ENCODE peak calls at places on chromosomes 12 and 14, in nine cellular contexts. One of them, this sample, is unnamed.
A peak's percentile ranks its signal among the peaks of the same experiment; 100 is the strongest.

GRCh38 chr14:33569844-33570716 is 380.8 kb downstream of the EGLN3 start:
- DNase-seq in psoas muscle: no peak
- DNase-seq in neural crest cell: no peak
- DNase-seq in cardiac muscle cell: no peak
- DNase-seq in tibial nerve: no peak
- DNase-seq in left lung: no peak
- DNase-seq in body of pancreas: no peak
- DNase-seq in fibroblast of the aortic adventitia: peak; percentile 53
- DNase-seq in ascending aorta: no peak
- DNase-seq in this sample: no peak

GRCh38 chr14:81710232-81710845 is 176.7 kb upstream of the SEL1L start:
- DNase-seq in psoas muscle: no peak
- DNase-seq in neural crest cell: peak; percentile 40
- DNase-seq in cardiac muscle cell: peak; percentile 62
- DNase-seq in tibial nerve: no peak
- DNase-seq in left lung: no peak
- DNase-seq in body of pancreas: peak; percentile 22
- DNase-seq in fibroblast of the aortic adventitia: peak; percentile 4
- DNase-seq in ascending aorta: no peak
- DNase-seq in this sample: no peak

GRCh38 chr12:92304335-92305066 is 158.9 kb upstream of the BTG1 start:
- DNase-seq in psoas muscle: no peak
- DNase-seq in neural crest cell: no peak
- DNase-seq in cardiac muscle cell: no peak
- DNase-seq in tibial nerve: no peak
- DNase-seq in left lung: no peak
- DNase-seq in body of pancreas: no peak
- DNase-seq in fibroblast of the aortic adventitia: no peak
- DNase-seq in ascending aorta: no peak
- DNase-seq in this sample: no peak

GRCh38 chr12:49301759-49302158 is 6.8 kb downstream of the PRPH start:
- DNase-seq in psoas muscle: no peak
- DNase-seq in neural crest cell: no peak
- DNase-seq in cardiac muscle cell: no peak
- DNase-seq in tibial nerve: no peak
- DNase-seq in left lung: no peak
- DNase-seq in body of pancreas: no peak
- DNase-seq in fibroblast of the aortic adventitia: no peak
- DNase-seq in ascending aorta: no peak
- DNase-seq in this sample: no peak

GRCh38 chr14:53888535-53889386 is 67.9 kb downstream of the BMP4 start:
- DNase-seq in psoas muscle: no peak
- DNase-seq in neural crest cell: no peak
- DNase-seq in cardiac muscle cell: no peak
- DNase-seq in tibial nerve: no peak
- DNase-seq in left lung: no peak
- DNase-seq in body of pancreas: no peak
- DNase-seq in fibroblast of the aortic adventitia: no peak
- DNase-seq in ascending aorta: no peak
- DNase-seq in this sample: no peak

GRCh38 chr12:120939523-120939922 is 35.4 kb upstream of the SPPL3 start:
- DNase-seq in psoas muscle: peak; percentile 57
- DNase-seq in neural crest cell: no peak
- DNase-seq in cardiac muscle cell: no peak
- DNase-seq in tibial nerve: no peak
- DNase-seq in left lung: no peak
- DNase-seq in body of pancreas: no peak
- DNase-seq in fibroblast of the aortic adventitia: no peak
- DNase-seq in ascending aorta: peak; percentile 50
- DNase-seq in this sample: no peak

GRCh38 chr12:54977155-54977554 is 7.4 kb downstream of the TESPA1 start:
- DNase-seq in psoas muscle: no peak
- DNase-seq in neural crest cell: no peak
- DNase-seq in cardiac muscle cell: no peak
- DNase-seq in tibial nerve: no peak
- DNase-seq in left lung: no peak
- DNase-seq in body of pancreas: no peak
- DNase-seq in fibroblast of the aortic adventitia: peak; percentile 44
- DNase-seq in ascending aorta: no peak
- DNase-seq in this sample: no peak

GRCh38 chr12:67691220-67691619 is 42.7 kb downstream of the DYRK2 start:
- DNase-seq in psoas muscle: no peak
- DNase-seq in neural crest cell: no peak
- DNase-seq in cardiac muscle cell: no peak
- DNase-seq in tibial nerve: no peak
- DNase-seq in left lung: no peak
- DNase-seq in body of pancreas: no peak
- DNase-seq in fibroblast of the aortic adventitia: no peak
- DNase-seq in ascending aorta: no peak
- DNase-seq in this sample: no peak

GRCh38 chr12:55736780-55737580 is 5.9 kb upstream of the GDF11 start:
- DNase-seq in psoas muscle: peak; percentile 78
- DNase-seq in neural crest cell: peak; percentile 56
- DNase-seq in cardiac muscle cell: peak; percentile 80
- DNase-seq in tibial nerve: no peak
- DNase-seq in left lung: peak; percentile 86
- DNase-seq in body of pancreas: peak; percentile 87
- DNase-seq in fibroblast of the aortic adventitia: peak; percentile 75
- DNase-seq in ascending aorta: no peak
- DNase-seq in this sample: no peak

GRCh38 chr12:20248646-20249045 is 119.7 kb upstream of the PDE3A start:
- DNase-seq in psoas muscle: no peak
- DNase-seq in neural crest cell: no peak
- DNase-seq in cardiac muscle cell: no peak
- DNase-seq in tibial nerve: no peak
- DNase-seq in left lung: no peak
- DNase-seq in body of pancreas: no peak
- DNase-seq in fibroblast of the aortic adventitia: no peak
- DNase-seq in ascending aorta: no peak
- DNase-seq in this sample: no peak

GRCh38 chr12:108691995-108692808 is 39.1 kb downstream of the CORO1C start:
- DNase-seq in psoas muscle: peak; percentile 55
- DNase-seq in neural crest cell: peak; percentile 17
- DNase-seq in cardiac muscle cell: peak; percentile 71
- DNase-seq in tibial nerve: no peak
- DNase-seq in left lung: no peak
- DNase-seq in body of pancreas: no peak
- DNase-seq in fibroblast of the aortic adventitia: no peak
- DNase-seq in ascending aorta: no peak
- DNase-seq in this sample: no peak

GRCh38 chr14:64910847-64911495 is 3.3 kb upstream of the CHURC1 start:
- DNase-seq in psoas muscle: no peak
- DNase-seq in neural crest cell: no peak
- DNase-seq in cardiac muscle cell: peak; percentile 39
- DNase-seq in tibial nerve: no peak
- DNase-seq in left lung: no peak
- DNase-seq in body of pancreas: no peak
- DNase-seq in fibroblast of the aortic adventitia: peak; percentile 59
- DNase-seq in ascending aorta: no peak
- DNase-seq in this sample: no peak
- TF ChIP-seq CTCF in psoas muscle: peak; percentile 40
- TF ChIP-seq CTCF in neural crest cell: peak; percentile 74
- TF ChIP-seq CTCF in cardiac muscle cell: peak; percentile 83
- TF ChIP-seq CTCF in tibial nerve: peak; percentile 12
- TF ChIP-seq CTCF in left lung: peak; percentile 20
- TF ChIP-seq CTCF in body of pancreas: peak; percentile 42
- TF ChIP-seq CTCF in fibroblast of the aortic adventitia: peak; percentile 84
- TF ChIP-seq CTCF in ascending aorta: no peak
- TF ChIP-seq CTCF in this sample: peak; percentile 83

GRCh38 chr12:58176296-58176869 is 235.0 kb downstream of the ATP23 start:
- DNase-seq in psoas muscle: no peak
- DNase-seq in neural crest cell: peak; percentile 53
- DNase-seq in cardiac muscle cell: peak; percentile 68
- DNase-seq in tibial nerve: no peak
- DNase-seq in left lung: no peak
- DNase-seq in body of pancreas: peak; percentile 40
- DNase-seq in fibroblast of the aortic adventitia: peak; percentile 5
- DNase-seq in ascending aorta: no peak
- DNase-seq in this sample: no peak
- TF ChIP-seq CTCF in psoas muscle: peak; percentile 31
- TF ChIP-seq CTCF in neural crest cell: peak; percentile 68
- TF ChIP-seq CTCF in cardiac muscle cell: peak; percentile 52
- TF ChIP-seq CTCF in tibial nerve: no peak
- TF ChIP-seq CTCF in left lung: peak; percentile 26
- TF ChIP-seq CTCF in body of pancreas: peak; percentile 30
- TF ChIP-seq CTCF in fibroblast of the aortic adventitia: peak; percentile 32
- TF ChIP-seq CTCF in ascending aorta: no peak
- TF ChIP-seq CTCF in this sample: peak; percentile 78

DNA sequence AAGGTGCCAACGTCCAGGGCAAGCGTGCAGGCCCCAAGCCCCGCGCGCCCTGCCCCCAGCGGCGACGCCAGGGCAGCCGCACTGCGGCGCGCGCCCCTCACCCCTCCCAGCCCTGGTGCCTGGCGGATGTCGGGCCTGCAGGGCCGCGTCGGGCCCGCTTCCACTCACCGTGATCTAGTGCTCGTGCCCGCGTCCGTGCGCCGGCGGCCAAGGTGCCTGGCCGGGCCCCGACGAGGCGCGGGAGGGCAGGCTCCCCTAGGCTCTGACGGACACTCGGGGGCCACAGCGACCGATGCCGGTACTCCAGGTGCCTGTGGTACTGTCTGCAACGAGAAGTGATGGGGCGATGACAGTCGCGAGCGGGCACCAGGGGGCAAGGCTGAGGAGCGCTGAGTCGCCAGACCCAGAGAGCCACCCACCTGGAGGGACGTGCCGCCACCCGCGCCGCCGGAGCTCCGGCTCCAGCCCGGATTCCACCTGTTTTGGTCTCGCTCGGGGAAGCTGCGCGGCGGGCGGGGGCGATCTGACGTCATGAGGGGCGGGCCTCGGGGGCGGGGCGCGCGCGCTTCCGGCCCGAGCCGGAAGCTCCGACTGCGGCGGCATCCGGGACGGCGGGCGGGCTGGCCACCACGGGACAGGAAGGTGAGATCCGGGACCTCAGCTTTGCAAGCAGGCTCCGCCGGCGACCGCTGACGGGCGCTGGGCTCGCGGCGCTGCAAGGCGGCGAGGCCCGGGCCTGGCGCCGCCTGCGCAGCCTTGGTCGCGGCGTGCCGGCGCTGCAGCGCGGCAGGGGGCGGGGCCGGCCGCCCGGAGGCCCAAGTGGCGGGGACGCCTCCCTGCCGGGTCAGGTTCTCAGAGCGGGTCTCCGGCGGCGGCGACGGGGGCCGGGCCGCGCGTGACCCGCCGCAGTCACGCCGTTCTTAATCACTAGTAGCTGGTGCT is at the start of the genes LYSET and MOAP1:
- DNase-seq in psoas muscle: peak; percentile 94
- DNase-seq in neural crest cell: peak; percentile 80
- DNase-seq in cardiac muscle cell: peak; percentile 92
- DNase-seq in tibial nerve: peak; percentile 73
- DNase-seq in left lung: peak; percentile 96
- DNase-seq in body of pancreas: peak; percentile 90
- DNase-seq in fibroblast of the aortic adventitia: peak; percentile 68
- DNase-seq in ascending aorta: peak; percentile 63
- DNase-seq in this sample: peak; percentile 94
- TF ChIP-seq CTCF in psoas muscle: no peak
- TF ChIP-seq CTCF in neural crest cell: peak; percentile 54
- TF ChIP-seq CTCF in cardiac muscle cell: peak; percentile 9
- TF ChIP-seq CTCF in tibial nerve: peak; percentile 55
- TF ChIP-seq CTCF in left lung: peak; percentile 13
- TF ChIP-seq CTCF in body of pancreas: peak; percentile 28
- TF ChIP-seq CTCF in fibroblast of the aortic adventitia: no peak
- TF ChIP-seq CTCF in ascending aorta: peak; percentile 41
- TF ChIP-seq CTCF in this sample: peak; percentile 61

GRCh38 chr12:130809791-130810190 is 29.3 kb downstream of the STX2 start:
- DNase-seq in psoas muscle: no peak
- DNase-seq in neural crest cell: no peak
- DNase-seq in cardiac muscle cell: no peak
- DNase-seq in tibial nerve: no peak
- DNase-seq in left lung: no peak
- DNase-seq in body of pancreas: no peak
- DNase-seq in fibroblast of the aortic adventitia: no peak
- DNase-seq in ascending aorta: no peak
- DNase-seq in this sample: no peak

GRCh38 chr12:130815028-130815741 is 23.9 kb downstream of the STX2 start:
- DNase-seq in psoas muscle: no peak
- DNase-seq in neural crest cell: no peak
- DNase-seq in cardiac muscle cell: peak; percentile 62
- DNase-seq in tibial nerve: no peak
- DNase-seq in left lung: no peak
- DNase-seq in body of pancreas: no peak
- DNase-seq in fibroblast of the aortic adventitia: no peak
- DNase-seq in ascending aorta: no peak
- DNase-seq in this sample: no peak

GRCh38 chr12:130816055-130816454 is 23.0 kb downstream of the STX2 start:
- DNase-seq in psoas muscle: no peak
- DNase-seq in neural crest cell: no peak
- DNase-seq in cardiac muscle cell: peak; percentile 15
- DNase-seq in tibial nerve: no peak
- DNase-seq in left lung: peak; percentile 65
- DNase-seq in body of pancreas: no peak
- DNase-seq in fibroblast of the aortic adventitia: no peak
- DNase-seq in ascending aorta: no peak
- DNase-seq in this sample: no peak

GRCh38 chr12:130813949-130814348 is 25.1 kb downstream of the STX2 start:
- DNase-seq in psoas muscle: no peak
- DNase-seq in neural crest cell: no peak
- DNase-seq in cardiac muscle cell: no peak
- DNase-seq in tibial nerve: no peak
- DNase-seq in left lung: no peak
- DNase-seq in body of pancreas: no peak
- DNase-seq in fibroblast of the aortic adventitia: no peak
- DNase-seq in ascending aorta: no peak
- DNase-seq in this sample: no peak

GRCh38 chr12:130813436-130813835 is 25.6 kb downstream of the STX2 start:
- DNase-seq in psoas muscle: no peak
- DNase-seq in neural crest cell: no peak
- DNase-seq in cardiac muscle cell: no peak
- DNase-seq in tibial nerve: no peak
- DNase-seq in left lung: no peak
- DNase-seq in body of pancreas: no peak
- DNase-seq in fibroblast of the aortic adventitia: no peak
- DNase-seq in ascending aorta: no peak
- DNase-seq in this sample: no peak
- TF ChIP-seq CTCF in psoas muscle: no peak
- TF ChIP-seq CTCF in neural crest cell: no peak
- TF ChIP-seq CTCF in cardiac muscle cell: no peak
- TF ChIP-seq CTCF in tibial nerve: no peak
- TF ChIP-seq CTCF in left lung: no peak
- TF ChIP-seq CTCF in body of pancreas: no peak
- TF ChIP-seq CTCF in fibroblast of the aortic adventitia: no peak
- TF ChIP-seq CTCF in ascending aorta: no peak
- TF ChIP-seq CTCF in this sample: no peak

This sample was measured in chondrocyte.